ENCODE peak calls at places on chromosomes 16 and 17, in four cellular contexts. One of them, this sample, is unnamed.

GRCh38 chr17:16439303-16439791 is 24.0 kb downstream of the TRPV2 start:
- DNase-seq in NCI-H1105 treated with DMSO at 0.1 percent for 48 hours: no peak
- DNase-seq in RWPE1: no peak
- DNase-seq in cardiac muscle cell: peak
- DNase-seq in this sample: no peak

GRCh38 chr17:73466704-73467433 is 155.1 kb upstream of the CDC42EP4 start:
- DNase-seq in NCI-H1105 treated with DMSO at 0.1 percent for 48 hours: no peak
- DNase-seq in RWPE1: no peak
- DNase-seq in cardiac muscle cell: no peak
- DNase-seq in this sample: no peak

GRCh38 chr17:82494236-82495055 is 25.1 kb upstream of the FOXK2 start:
- DNase-seq in RWPE1: peak
- DNase-seq in NCI-H1105 treated with DMSO at 0.1 percent for 48 hours: peak
- DNase-seq in cardiac muscle cell: peak
- DNase-seq in this sample: peak

GRCh38 chr17:50079334-50080095 is 15.6 kb upstream of the PDK2 start:
- DNase-seq in NCI-H1105 treated with DMSO at 0.1 percent for 48 hours: no peak
- DNase-seq in cardiac muscle cell: no peak
- DNase-seq in RWPE1: no peak
- DNase-seq in this sample: no peak

GRCh38 chr16:76157629-76158028 is 119.6 kb upstream of the CNTNAP4 start:
- DNase-seq in NCI-H1105 treated with DMSO at 0.1 percent for 48 hours: no peak
- DNase-seq in RWPE1: no peak
- DNase-seq in cardiac muscle cell: no peak
- DNase-seq in this sample: no peak

GRCh38 chr16:73232555-73233422 is 184.9 kb upstream of the ZFHX3 start:
- DNase-seq in cardiac muscle cell: peak
- DNase-seq in RWPE1: no peak
- DNase-seq in NCI-H1105 treated with DMSO at 0.1 percent for 48 hours: peak
- DNase-seq in this sample: peak

GRCh38 chr17:78643326-78643725 is 66.1 kb upstream of the DNAH17 start:
- DNase-seq in RWPE1: no peak
- DNase-seq in cardiac muscle cell: no peak
- DNase-seq in NCI-H1105 treated with DMSO at 0.1 percent for 48 hours: no peak
- DNase-seq in this sample: no peak

GRCh38 chr16:87654826-87655225 is 52.5 kb downstream of the JPH3 start:
- DNase-seq in NCI-H1105 treated with DMSO at 0.1 percent for 48 hours: no peak
- DNase-seq in RWPE1: no peak
- DNase-seq in cardiac muscle cell: no peak
- DNase-seq in this sample: no peak

GRCh38 chr16:85384831-85385462 is 228.2 kb upstream of the GSE1 start:
- DNase-seq in RWPE1: peak
- DNase-seq in cardiac muscle cell: no peak
- DNase-seq in NCI-H1105 treated with DMSO at 0.1 percent for 48 hours: peak
- DNase-seq in this sample: no peak

GRCh38 chr16:13426279-13426678 is 493.7 kb upstream of the ERCC4 start:
- DNase-seq in cardiac muscle cell: no peak
- DNase-seq in NCI-H1105 treated with DMSO at 0.1 percent for 48 hours: no peak
- DNase-seq in RWPE1: no peak
- DNase-seq in this sample: no peak

GRCh38 chr16:3028716-3029319 is 5.0 kb downstream of the THOC6 start:
- DNase-seq in RWPE1: no peak
- DNase-seq in cardiac muscle cell: no peak
- DNase-seq in NCI-H1105 treated with DMSO at 0.1 percent for 48 hours: no peak
- DNase-seq in this sample: no peak

GRCh38 chr16:17258848-17259713 is 211.7 kb downstream of the XYLT1 start:
- DNase-seq in NCI-H1105 treated with DMSO at 0.1 percent for 48 hours: no peak
- DNase-seq in RWPE1: no peak
- DNase-seq in cardiac muscle cell: no peak
- DNase-seq in this sample: no peak

GRCh38 chr17:8124350-8125195 is 667 bp upstream of the HES7 start:
- DNase-seq in cardiac muscle cell: no peak
- DNase-seq in NCI-H1105 treated with DMSO at 0.1 percent for 48 hours: peak
- DNase-seq in RWPE1: no peak
- DNase-seq in this sample: peak

GRCh38 chr17:78748730-78749317 is 33.2 kb downstream of the CYTH1 start:
- DNase-seq in cardiac muscle cell: peak
- DNase-seq in RWPE1: peak
- DNase-seq in NCI-H1105 treated with DMSO at 0.1 percent for 48 hours: no peak
- DNase-seq in this sample: peak

GRCh38 chr17:82468692-82469091 is 10.2 kb downstream of the NARF start:
- DNase-seq in NCI-H1105 treated with DMSO at 0.1 percent for 48 hours: no peak
- DNase-seq in cardiac muscle cell: peak
- DNase-seq in RWPE1: no peak
- DNase-seq in this sample: no peak

GRCh38 chr17:81232616-81233241 is 6.1 kb downstream of the TEPSIN start:
- DNase-seq in NCI-H1105 treated with DMSO at 0.1 percent for 48 hours: no peak
- DNase-seq in RWPE1: no peak
- DNase-seq in cardiac muscle cell: no peak
- DNase-seq in this sample: no peak

GRCh38 chr16:75514296-75514695 is 19.1 kb upstream of the CHST6 start:
- DNase-seq in RWPE1: no peak
- DNase-seq in cardiac muscle cell: no peak
- DNase-seq in NCI-H1105 treated with DMSO at 0.1 percent for 48 hours: no peak
- DNase-seq in this sample: no peak

GRCh38 chr16:17211797-17212196 is 259.0 kb downstream of the XYLT1 start:
- DNase-seq in cardiac muscle cell: no peak
- DNase-seq in NCI-H1105 treated with DMSO at 0.1 percent for 48 hours: peak
- DNase-seq in RWPE1: no peak
- DNase-seq in this sample: no peak

GRCh38 chr16:54442864-54443263 is 156.3 kb upstream of the IRX3 start:
- DNase-seq in NCI-H1105 treated with DMSO at 0.1 percent for 48 hours: no peak
- DNase-seq in RWPE1: no peak
- DNase-seq in cardiac muscle cell: no peak
- DNase-seq in this sample: no peak

GRCh38 chr17:49114703-49115102 is 17.9 kb upstream of the B4GALNT2 start:
- DNase-seq in RWPE1: no peak
- DNase-seq in cardiac muscle cell: no peak
- DNase-seq in NCI-H1105 treated with DMSO at 0.1 percent for 48 hours: no peak
- DNase-seq in this sample: no peak

GRCh38 chr17:48492401-48493298 is 38.2 kb downstream of the HOXB1 start:
- DNase-seq in RWPE1: peak
- DNase-seq in NCI-H1105 treated with DMSO at 0.1 percent for 48 hours: peak
- DNase-seq in cardiac muscle cell: peak
- DNase-seq in this sample: peak

GRCh38 chr16:66629856-66630255 is 25.4 kb downstream of the CMTM3 start:
- DNase-seq in RWPE1: no peak
- DNase-seq in NCI-H1105 treated with DMSO at 0.1 percent for 48 hours: no peak
- DNase-seq in cardiac muscle cell: no peak
- DNase-seq in this sample: no peak

GRCh38 chr17:69067274-69068047 is 6.7 kb upstream of the ABCA9 start:
- DNase-seq in NCI-H1105 treated with DMSO at 0.1 percent for 48 hours: no peak
- DNase-seq in cardiac muscle cell: no peak
- DNase-seq in RWPE1: no peak
- DNase-seq in this sample: no peak

GRCh38 chr16:88822281-88823040 is 10.7 kb upstream of the APRT start:
- DNase-seq in cardiac muscle cell: no peak
- DNase-seq in NCI-H1105 treated with DMSO at 0.1 percent for 48 hours: no peak
- DNase-seq in RWPE1: no peak
- DNase-seq in this sample: no peak